ENCODE peak calls at places on chromosomes 2 and 18, in eight cellular contexts. E, K, T, Q, M, O, F and I are unnamed samples.

GRCh38 chr2:197079414-197079813 is 152.9 kb upstream of the PGAP1 start:
- DNase-seq in E (no peak), K (no peak), T (no peak), Q (no peak), M (no peak), O (no peak), F (no peak), I (no peak)

GRCh38 chr2:163187995-163188655 is 349.6 kb upstream of the KCNH7 start:
- DNase-seq in E (no peak), K (no peak), T (no peak), Q (no peak), M (no peak), O (no peak), F (no peak), I (no peak)

GRCh38 chr2:58215429-58215828 is 25.7 kb downstream of the FANCL start:
- DNase-seq in E (no peak), K (no peak), T (no peak), Q (no peak), M (no peak), O (no peak), F (no peak), I (no peak)

GRCh38 chr2:7083580-7084509 is 166.6 kb downstream of the RNF144A start:
- DNase-seq in E (peak; percentile 39), K (no peak), T (no peak), Q (no peak), M (no peak), O (no peak), F (peak; percentile 4), I (peak; percentile 37)

GRCh38 chr18:23437357-23438045 is 15.6 kb upstream of the RIOK3 start:
- DNase-seq in E (peak; percentile 83), K (peak; percentile 93), T (peak; percentile 78), Q (peak; percentile 84), M (peak; percentile 80), O (peak; percentile 99), F (peak; percentile 70), I (peak; percentile 90)

GRCh38 chr18:75393721-75394120 is 33.8 kb downstream of the SMIM21 start:
- DNase-seq in E (no peak), K (no peak), T (no peak), Q (no peak), M (no peak), O (no peak), F (peak; percentile 11), I (no peak)

GRCh38 chr2:130808482-130809268 is 28.0 kb upstream of the ARHGEF4 start:
- DNase-seq in E (no peak), K (no peak), T (no peak), Q (no peak), M (no peak), O (no peak), F (no peak), I (no peak)

GRCh38 chr2:74155830-74156229 is 8.1 kb upstream of the BOLA3 start:
- DNase-seq in E (no peak), K (no peak), T (no peak), Q (no peak), M (no peak), O (no peak), F (no peak), I (no peak)

GRCh38 chr18:51191139-51191717 is 6.3 kb downstream of the MEX3C start:
- DNase-seq in E (no peak), K (no peak), T (no peak), Q (no peak), M (no peak), O (no peak), F (no peak), I (peak; percentile 65)

GRCh38 chr18:12394428-12394827 is 13.3 kb upstream of the PRELID3A start:
- DNase-seq in E (peak; percentile 33), K (no peak), T (no peak), Q (no peak), M (no peak), O (no peak), F (no peak), I (peak; percentile 35)

GRCh38 chr18:8662574-8663255 is 42.6 kb upstream of the MTCL1 start:
- DNase-seq in E (no peak), K (no peak), T (no peak), Q (no peak), M (no peak), O (peak; percentile 48), F (no peak), I (no peak)

GRCh38 chr2:233023761-233024410 is 8.6 kb upstream of the NEU2 start:
- DNase-seq in E (no peak), K (no peak), T (no peak), Q (no peak), M (no peak), O (no peak), F (no peak), I (no peak)

GRCh38 chr2:220034356-220035121 is 407.1 kb downstream of the SLC4A3 start:
- DNase-seq in E (no peak), K (no peak), T (no peak), Q (no peak), M (no peak), O (no peak), F (peak; percentile 55), I (no peak)

GRCh38 chr18:14086459-14087231 is 45.6 kb downstream of the ZNF519 start:
- DNase-seq in E (peak; percentile 48), K (no peak), T (no peak), Q (no peak), M (no peak), O (no peak), F (peak; percentile 4), I (peak; percentile 13)

GRCh38 chr2:133557624-133558023 is 10.6 kb downstream of the NCKAP5 start:
- DNase-seq in E (no peak), K (no peak), T (no peak), Q (no peak), M (no peak), O (peak; percentile 4), F (no peak), I (no peak)

GRCh38 chr2:61471905-61472805 is 1.3 kb upstream of the USP34 start:
- DNase-seq in E (peak; percentile 9), K (no peak), T (peak; percentile 52), Q (no peak), M (peak; percentile 59), O (no peak), F (no peak), I (peak; percentile 34)

GRCh38 chr2:33209976-33210375 is 263.2 kb downstream of the LTBP1 start:
- DNase-seq in E (no peak), K (no peak), T (no peak), Q (no peak), M (no peak), O (no peak), F (peak; percentile 53), I (no peak)

DNA sequence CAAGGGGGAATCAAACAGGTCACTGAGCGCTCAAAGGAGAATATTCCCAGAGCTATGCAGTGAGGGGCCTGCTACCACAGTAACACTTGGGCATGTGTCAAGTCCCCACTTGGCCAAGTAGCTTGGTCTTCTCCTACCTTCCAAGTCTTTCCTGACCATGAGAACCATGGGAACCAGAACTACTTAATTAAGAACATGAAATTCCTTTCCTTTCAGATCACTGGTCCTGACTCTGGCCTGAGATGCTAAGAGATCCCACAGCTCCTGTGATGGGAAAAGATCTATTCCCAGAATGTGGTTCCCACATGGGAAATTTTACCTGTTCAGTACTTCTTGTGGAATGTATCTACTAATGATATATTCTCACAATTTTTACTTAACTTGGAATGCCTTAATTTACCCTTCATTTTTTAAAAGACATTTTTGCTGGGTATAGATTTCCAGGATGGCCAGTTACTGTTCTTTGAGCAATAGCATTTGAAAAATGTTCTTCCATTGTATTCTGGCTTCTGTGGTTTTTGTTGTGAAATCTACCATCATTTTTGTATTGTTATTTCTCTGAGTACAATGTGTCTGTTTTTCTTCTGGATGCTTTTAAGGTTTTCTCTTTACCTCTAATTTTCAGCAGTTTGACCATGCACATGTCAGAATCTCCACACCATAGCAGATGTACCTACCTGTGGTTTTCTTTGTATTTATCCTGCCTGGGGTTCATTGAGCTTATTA is 37.9 kb downstream of the KCNIP3 start:
- DNase-seq in E (no peak), K (no peak), T (no peak), Q (no peak), M (no peak), O (no peak), F (peak; percentile 67), I (no peak)
- TF ChIP-seq CTCF in E (no peak), K (no peak), T (no peak), Q (no peak), M (no peak), O (no peak), F (no peak), I (no peak)

GRCh38 chr2:246489-247145 is 17.2 kb downstream of the SH3YL1 start:
- DNase-seq in E (peak; percentile 50), K (no peak), T (no peak), Q (no peak), M (peak; percentile 9), O (no peak), F (peak; percentile 34), I (peak; percentile 37)
- TF ChIP-seq CTCF in E (peak; percentile 16), K (peak; percentile 67), T (peak; percentile 78), Q (peak; percentile 67), M (peak; percentile 30), O (no peak), F (peak; percentile 56), I (peak; percentile 70)

DNA sequence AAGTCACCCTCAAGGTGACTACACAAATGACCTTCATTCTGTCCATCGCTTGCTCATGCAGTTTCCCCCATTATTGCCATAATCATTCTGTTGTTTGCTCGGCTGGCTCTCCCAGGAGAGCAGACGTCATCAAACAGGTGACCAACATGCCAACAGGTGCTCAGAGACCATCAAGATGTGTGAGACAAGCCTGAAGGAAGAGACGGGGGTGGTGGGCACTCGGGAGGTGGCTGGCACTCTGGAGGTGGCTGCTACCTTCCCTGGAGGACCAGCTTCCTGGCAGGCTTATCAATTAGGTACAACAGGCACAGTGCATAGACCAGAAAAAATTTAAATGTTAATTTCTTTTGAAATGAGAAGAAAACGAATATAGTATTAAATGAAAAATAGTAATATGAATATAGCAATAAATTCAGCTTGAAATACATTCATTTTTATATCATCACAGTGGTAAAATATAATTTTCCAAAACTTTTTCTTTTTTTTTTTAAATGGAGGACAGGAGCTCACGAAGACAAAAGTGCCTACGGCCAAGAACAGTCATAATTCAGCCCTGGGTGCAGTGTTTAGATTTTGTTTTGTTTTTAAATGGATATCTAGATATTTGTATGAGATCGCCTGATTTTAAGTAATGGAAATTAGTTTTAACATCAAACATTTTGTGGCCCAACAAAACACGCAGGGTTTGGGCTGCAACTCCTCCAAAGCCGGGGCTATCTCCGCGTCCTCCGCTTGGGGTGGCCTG is 16.9 kb upstream of the HAAO start:
- DNase-seq in E (no peak), K (no peak), T (no peak), Q (no peak), M (peak; percentile 47), O (no peak), F (no peak), I (no peak)
- TF ChIP-seq CTCF in E (no peak), K (no peak), T (no peak), Q (no peak), M (no peak), O (no peak), F (peak; percentile 15), I (no peak)

DNA sequence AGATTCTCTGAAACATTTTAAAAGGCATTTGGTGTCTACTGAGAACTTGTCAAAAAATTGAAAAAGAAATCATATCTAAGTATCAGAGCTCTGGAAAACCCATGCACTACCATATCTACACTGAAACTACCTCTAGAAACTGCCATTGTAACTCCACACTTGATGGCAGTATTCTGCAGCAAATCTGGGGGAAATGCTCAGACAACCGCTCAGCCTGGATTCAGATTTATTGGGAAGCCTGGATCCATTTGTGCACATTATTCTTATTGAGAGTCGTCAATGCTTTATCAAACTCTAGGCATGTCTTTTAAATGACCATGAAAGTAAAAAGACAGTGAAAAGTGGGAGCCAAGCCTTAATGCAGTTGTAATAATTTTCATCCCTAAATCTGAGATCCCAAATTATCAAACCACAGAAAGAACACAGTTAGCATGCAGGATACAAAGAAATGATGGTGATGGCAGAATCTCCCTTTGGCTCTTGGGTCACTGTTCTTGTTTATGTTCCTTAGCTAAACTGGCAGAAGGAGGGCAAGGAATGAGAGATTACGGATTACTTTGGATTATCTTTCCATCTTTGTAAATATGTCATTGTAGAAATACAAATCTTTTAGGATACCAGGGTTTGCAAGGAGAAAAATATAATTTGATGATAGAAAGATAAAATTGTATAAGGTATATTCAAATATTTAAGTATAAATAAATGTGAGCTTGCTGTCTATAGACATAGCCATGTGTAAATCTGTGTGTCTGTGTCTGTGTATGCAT is 512.1 kb upstream of the SYT4 start:
- DNase-seq in E (no peak), K (no peak), T (no peak), Q (no peak), M (no peak), O (no peak), F (peak; percentile 31), I (no peak)
- TF ChIP-seq CTCF in E (no peak), K (peak; percentile 24), T (no peak), Q (peak; percentile 61), M (no peak), O (no peak), F (peak; percentile 38), I (no peak)